ENCODE peak calls at places on chromosomes 1 and 21, in nine cellular contexts. N is stomach; P is breast epithelium; V is NCI-H2171; G is stimulated activated CD8-positive, alpha-beta memory T cell treated with anti-CD3 and anti-CD28 coated beads, Interleukin-12 subunit alpha, Interleukin-12 subunit beta, amount 100 ng/mL, for 4 hours; R is nephron progenitor cell; W is AML-193; H is activated CD8-positive, alpha-beta T cell treated with anti-CD3 and anti-CD28 coated beads, Interleukin-2, amount 10 ng/mL, durations not matched to agents 7 days and 5 days; A is astrocyte of the spinal cord. F is an unnamed sample.

GRCh38 chr1:222709700-222710153 is 2.6 kb downstream of the AIDA start:
- DNase-seq in N (no peak), P (no peak), W (peak), H (no peak), G (no peak), R (no peak), A (no peak), V (no peak), F (no peak)

GRCh38 chr1:44610527-44611148 is 63.6 kb downstream of the TMEM53 start:
- DNase-seq in G (no peak), A (no peak), W (no peak), R (peak), V (no peak), H (no peak), P (no peak), N (no peak), F (no peak)

GRCh38 chr1:152546704-152547103 is 19.9 kb downstream of the LCE3E start:
- DNase-seq in H (no peak), V (no peak), A (no peak), G (no peak), P (no peak), N (no peak), R (no peak), W (no peak), F (no peak)

GRCh38 chr1:8455700-8456305 is 137.9 kb downstream of the SLC45A1 start:
- DNase-seq in H (no peak), G (no peak), N (no peak), W (no peak), A (no peak), R (no peak), V (no peak), P (no peak), F (no peak)

GRCh38 chr1:145690587-145691558 is 16.3 kb downstream of the PDZK1 start:
- DNase-seq in V (no peak), R (no peak), W (no peak), H (peak), N (no peak), A (peak), G (no peak), P (no peak), F (peak)

GRCh38 chr1:81509619-81510018 is 291.1 kb upstream of the ADGRL2 start:
- DNase-seq in R (no peak), V (no peak), W (no peak), G (no peak), H (no peak), P (no peak), N (peak), A (no peak), F (no peak)

GRCh38 chr1:108636876-108637275 is 24.0 kb downstream of the HENMT1 start:
- DNase-seq in G (no peak), V (no peak), A (no peak), N (no peak), R (no peak), P (no peak), H (no peak), W (no peak), F (no peak)

GRCh38 chr1:28971980-28972771 is 57.8 kb downstream of the EPB41 start:
- DNase-seq in P (no peak), V (peak), R (no peak), A (peak), N (no peak), W (no peak), H (no peak), G (no peak), F (no peak)

GRCh38 chr1:44576456-44577150 is 97.7 kb downstream of the TMEM53 start:
- DNase-seq in N (no peak), G (no peak), W (no peak), V (no peak), R (no peak), A (peak), H (no peak), P (no peak), F (no peak)

GRCh38 chr21:38819719-38820147 is 14.0 kb downstream of the ETS2 start:
- DNase-seq in G (no peak), H (no peak), P (peak), R (no peak), A (peak), V (no peak), N (peak), W (no peak), F (no peak)

GRCh38 chr1:214002472-214002871 is 14.7 kb downstream of the PROX1 start:
- DNase-seq in N (no peak), R (no peak), A (peak), P (no peak), V (peak), W (no peak), G (no peak), H (no peak), F (no peak)

GRCh38 chr1:59071289-59071688 is 225.6 kb upstream of the FGGY start:
- DNase-seq in P (no peak), W (peak), G (no peak), H (peak), R (no peak), V (no peak), N (no peak), A (peak), F (peak)